ENCODE peak calls at places on chromosomes 5 and 9, in four cellular contexts. One of them, this sample, is unnamed.
A peak's percentile ranks its signal among the peaks of the same experiment; 100 is the strongest.

GRCh38 chr9:122263699-122264349 is 816 bp downstream of the RBM18 start:
- DNase-seq in gastrocnemius medialis: no peak
- DNase-seq in neural progenitor cell: no peak
- DNase-seq in transverse colon: no peak
- DNase-seq in this sample: no peak

GRCh38 chr9:118961857-118962256 is 407.4 kb downstream of the BRINP1 start:
- DNase-seq in gastrocnemius medialis: no peak
- DNase-seq in neural progenitor cell: peak; percentile 24
- DNase-seq in transverse colon: no peak
- DNase-seq in this sample: peak; percentile 3

GRCh38 chr5:159441441-159441840 is 111.2 kb upstream of the IL12B start:
- DNase-seq in gastrocnemius medialis: no peak
- DNase-seq in neural progenitor cell: peak; percentile 56
- DNase-seq in transverse colon: no peak
- DNase-seq in this sample: peak; percentile 62

GRCh38 chr9:101435601-101436079 is at the start of gene ALDOB:
- DNase-seq in gastrocnemius medialis: no peak
- DNase-seq in neural progenitor cell: no peak
- DNase-seq in transverse colon: no peak
- DNase-seq in this sample: no peak

GRCh38 chr5:68329554-68329953 is 114.0 kb downstream of the PIK3R1 start:
- DNase-seq in gastrocnemius medialis: no peak
- DNase-seq in neural progenitor cell: no peak
- DNase-seq in transverse colon: no peak
- DNase-seq in this sample: no peak

GRCh38 chr5:61949054-61949679 is 356.8 kb upstream of the KIF2A start:
- DNase-seq in gastrocnemius medialis: no peak
- DNase-seq in neural progenitor cell: no peak
- DNase-seq in transverse colon: no peak
- DNase-seq in this sample: no peak

GRCh38 chr5:175772747-175773533 is 98.4 kb upstream of the CPLX2 start:
- DNase-seq in gastrocnemius medialis: no peak
- DNase-seq in neural progenitor cell: peak; percentile 64
- DNase-seq in transverse colon: no peak
- DNase-seq in this sample: peak; percentile 70

GRCh38 chr9:27945386-27945785 is 372.1 kb upstream of the C9orf72 start:
- DNase-seq in gastrocnemius medialis: no peak
- DNase-seq in neural progenitor cell: no peak
- DNase-seq in transverse colon: no peak
- DNase-seq in this sample: no peak

GRCh38 chr5:124697482-124697881 is 49.0 kb downstream of the ZNF608 start:
- DNase-seq in gastrocnemius medialis: no peak
- DNase-seq in neural progenitor cell: no peak
- DNase-seq in transverse colon: no peak
- DNase-seq in this sample: no peak

GRCh38 chr5:71974622-71975021 is 132.7 kb upstream of the MAP1B start:
- DNase-seq in gastrocnemius medialis: no peak
- DNase-seq in neural progenitor cell: no peak
- DNase-seq in transverse colon: no peak
- DNase-seq in this sample: no peak

GRCh38 chr9:20832775-20833174 is 148.7 kb downstream of the FOCAD start:
- DNase-seq in gastrocnemius medialis: no peak
- DNase-seq in neural progenitor cell: no peak
- DNase-seq in transverse colon: no peak
- DNase-seq in this sample: no peak

GRCh38 chr9:133139246-133140173 is 18.5 kb upstream of the RALGDS start:
- DNase-seq in gastrocnemius medialis: no peak
- DNase-seq in neural progenitor cell: no peak
- DNase-seq in transverse colon: no peak
- DNase-seq in this sample: no peak

GRCh38 chr5:158875272-158875679 is 224.4 kb downstream of the EBF1 start:
- DNase-seq in gastrocnemius medialis: no peak
- DNase-seq in neural progenitor cell: no peak
- DNase-seq in transverse colon: no peak
- DNase-seq in this sample: no peak

GRCh38 chr5:10481241-10481932 is 39.7 kb downstream of the ROPN1L start:
- DNase-seq in gastrocnemius medialis: no peak
- DNase-seq in neural progenitor cell: peak; percentile 32
- DNase-seq in transverse colon: peak; percentile 20
- DNase-seq in this sample: peak; percentile 83

GRCh38 chr5:118060833-118061232 is 927.5 kb downstream of the DTWD2 start:
- DNase-seq in gastrocnemius medialis: no peak
- DNase-seq in neural progenitor cell: no peak
- DNase-seq in transverse colon: no peak
- DNase-seq in this sample: no peak

GRCh38 chr9:28301281-28301680 is 728.0 kb upstream of the C9orf72 start:
- DNase-seq in gastrocnemius medialis: no peak
- DNase-seq in neural progenitor cell: no peak
- DNase-seq in transverse colon: no peak
- DNase-seq in this sample: no peak

GRCh38 chr5:65812648-65813047 is 90.6 kb downstream of the NLN start:
- DNase-seq in gastrocnemius medialis: no peak
- DNase-seq in neural progenitor cell: no peak
- DNase-seq in transverse colon: peak; percentile 75
- DNase-seq in this sample: no peak

GRCh38 chr9:132193227-132194110 is 31.6 kb downstream of the NTNG2 start:
- DNase-seq in gastrocnemius medialis: no peak
- DNase-seq in neural progenitor cell: no peak
- DNase-seq in transverse colon: no peak
- DNase-seq in this sample: no peak

GRCh38 chr5:150129813-150130492 is 25.7 kb downstream of the PDGFRB start:
- DNase-seq in gastrocnemius medialis: peak; percentile 44
- DNase-seq in neural progenitor cell: peak; percentile 80
- DNase-seq in transverse colon: peak; percentile 79
- DNase-seq in this sample: peak; percentile 93

GRCh38 chr9:135993840-135994776 is 32.9 kb upstream of the UBAC1 start:
- DNase-seq in gastrocnemius medialis: no peak
- DNase-seq in neural progenitor cell: peak; percentile 56
- DNase-seq in transverse colon: no peak
- DNase-seq in this sample: peak; percentile 76

GRCh38 chr5:147504001-147504400 is 5.9 kb downstream of the DPYSL3 start:
- DNase-seq in gastrocnemius medialis: no peak
- DNase-seq in neural progenitor cell: no peak
- DNase-seq in transverse colon: no peak
- DNase-seq in this sample: no peak

GRCh38 chr5:137220523-137220927 is 278.6 kb downstream of the SPOCK1 start:
- DNase-seq in gastrocnemius medialis: no peak
- DNase-seq in neural progenitor cell: peak; percentile 70
- DNase-seq in transverse colon: no peak
- DNase-seq in this sample: peak; percentile 40

GRCh38 chr9:92278117-92278516 is 15.4 kb downstream of the IARS1 start:
- DNase-seq in gastrocnemius medialis: no peak
- DNase-seq in neural progenitor cell: no peak
- DNase-seq in transverse colon: no peak
- DNase-seq in this sample: no peak

GRCh38 chr9:92704528-92704927 is 34.6 kb upstream of the IPPK start:
- DNase-seq in gastrocnemius medialis: no peak
- DNase-seq in neural progenitor cell: no peak
- DNase-seq in transverse colon: no peak
- DNase-seq in this sample: no peak

GRCh38 chr9:13140843-13141592 is 138.5 kb downstream of the MPDZ start:
- DNase-seq in gastrocnemius medialis: peak; percentile 13
- DNase-seq in neural progenitor cell: no peak
- DNase-seq in transverse colon: no peak
- DNase-seq in this sample: no peak

GRCh38 chr5:125668904-125669303 is 754.3 kb upstream of the GRAMD2B start:
- DNase-seq in gastrocnemius medialis: no peak
- DNase-seq in neural progenitor cell: peak; percentile 78
- DNase-seq in transverse colon: peak; percentile 28
- DNase-seq in this sample: peak; percentile 18

GRCh38 chr9:129501771-129502324 is 119.1 kb downstream of the C9orf50 start:
- DNase-seq in gastrocnemius medialis: no peak
- DNase-seq in neural progenitor cell: no peak
- DNase-seq in transverse colon: no peak
- DNase-seq in this sample: peak; percentile 28

GRCh38 chr5:139439013-139439903 is at the start of gene DNAJC18:
- DNase-seq in gastrocnemius medialis: peak; percentile 94
- DNase-seq in neural progenitor cell: peak; percentile 97
- DNase-seq in transverse colon: peak; percentile 95
- DNase-seq in this sample: peak; percentile 97

GRCh38 chr5:43396762-43397304 is 15.4 kb downstream of the CCL28 start:
- DNase-seq in gastrocnemius medialis: no peak
- DNase-seq in neural progenitor cell: peak; percentile 3
- DNase-seq in transverse colon: peak; percentile 45
- DNase-seq in this sample: peak; percentile 45

GRCh38 chr5:125890387-125890955 is 532.7 kb upstream of the GRAMD2B start:
- DNase-seq in gastrocnemius medialis: no peak
- DNase-seq in neural progenitor cell: no peak
- DNase-seq in transverse colon: no peak
- DNase-seq in this sample: no peak

DNA sequence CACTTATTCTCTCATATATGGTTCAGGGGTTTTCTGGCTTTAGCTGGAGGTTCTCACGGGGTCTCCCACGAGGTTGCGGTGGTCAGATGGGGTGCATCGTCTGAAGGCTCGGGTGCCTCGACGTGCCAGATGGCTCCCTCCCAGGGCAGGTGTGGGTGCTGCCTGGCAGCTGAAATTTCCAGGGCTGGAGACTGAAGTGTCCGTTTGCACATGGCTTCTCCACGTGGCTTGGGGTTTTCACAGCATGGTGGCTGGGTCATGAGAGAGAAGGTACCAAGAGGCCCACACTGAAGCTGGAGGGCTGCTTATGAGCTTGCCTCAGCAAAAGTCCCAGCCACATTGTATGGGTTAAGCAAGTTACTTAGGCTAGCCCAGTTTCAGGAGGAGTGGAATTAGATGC is 218.6 kb downstream of the AGTPBP1 start:
- DNase-seq in gastrocnemius medialis: no peak
- DNase-seq in neural progenitor cell: no peak
- DNase-seq in transverse colon: no peak
- DNase-seq in this sample: peak; percentile 32
- H3K4me3 ChIP-seq in gastrocnemius medialis: peak overlapping the region; percentile 51
- H3K4me3 ChIP-seq in neural progenitor cell: peak overlapping the region; percentile 54
- H3K4me3 ChIP-seq in transverse colon: no peak overlapping the region
- H3K4me3 ChIP-seq in this sample: peak overlapping the region; percentile 61

GRCh38 chr5:127288676-127289075 is 1.9 kb upstream of the MEGF10 start:
- DNase-seq in gastrocnemius medialis: no peak
- DNase-seq in neural progenitor cell: no peak
- DNase-seq in transverse colon: no peak
- DNase-seq in this sample: no peak
- H3K27me3 ChIP-seq in gastrocnemius medialis: no peaks in the 10 kb centered on the region
- H3K27me3 ChIP-seq in neural progenitor cell: peaks cover 29% of the 10 kb centered on the region
- H3K27me3 ChIP-seq in transverse colon: peaks cover 33% of the 10 kb centered on the region
- H3K27me3 ChIP-seq in this sample: no peaks in the 10 kb centered on the region

GRCh38 chr5:59458321-59458720 is 435.2 kb downstream of the PDE4D start:
- DNase-seq in gastrocnemius medialis: no peak
- DNase-seq in neural progenitor cell: no peak
- DNase-seq in transverse colon: no peak
- DNase-seq in this sample: no peak
- H3K36me3 ChIP-seq in gastrocnemius medialis: no peaks in the 10 kb centered on the region
- H3K36me3 ChIP-seq in neural progenitor cell: no peaks in the 10 kb centered on the region
- H3K36me3 ChIP-seq in transverse colon: no peaks in the 10 kb centered on the region
- H3K36me3 ChIP-seq in this sample: no peaks in the 10 kb centered on the region

DNA sequence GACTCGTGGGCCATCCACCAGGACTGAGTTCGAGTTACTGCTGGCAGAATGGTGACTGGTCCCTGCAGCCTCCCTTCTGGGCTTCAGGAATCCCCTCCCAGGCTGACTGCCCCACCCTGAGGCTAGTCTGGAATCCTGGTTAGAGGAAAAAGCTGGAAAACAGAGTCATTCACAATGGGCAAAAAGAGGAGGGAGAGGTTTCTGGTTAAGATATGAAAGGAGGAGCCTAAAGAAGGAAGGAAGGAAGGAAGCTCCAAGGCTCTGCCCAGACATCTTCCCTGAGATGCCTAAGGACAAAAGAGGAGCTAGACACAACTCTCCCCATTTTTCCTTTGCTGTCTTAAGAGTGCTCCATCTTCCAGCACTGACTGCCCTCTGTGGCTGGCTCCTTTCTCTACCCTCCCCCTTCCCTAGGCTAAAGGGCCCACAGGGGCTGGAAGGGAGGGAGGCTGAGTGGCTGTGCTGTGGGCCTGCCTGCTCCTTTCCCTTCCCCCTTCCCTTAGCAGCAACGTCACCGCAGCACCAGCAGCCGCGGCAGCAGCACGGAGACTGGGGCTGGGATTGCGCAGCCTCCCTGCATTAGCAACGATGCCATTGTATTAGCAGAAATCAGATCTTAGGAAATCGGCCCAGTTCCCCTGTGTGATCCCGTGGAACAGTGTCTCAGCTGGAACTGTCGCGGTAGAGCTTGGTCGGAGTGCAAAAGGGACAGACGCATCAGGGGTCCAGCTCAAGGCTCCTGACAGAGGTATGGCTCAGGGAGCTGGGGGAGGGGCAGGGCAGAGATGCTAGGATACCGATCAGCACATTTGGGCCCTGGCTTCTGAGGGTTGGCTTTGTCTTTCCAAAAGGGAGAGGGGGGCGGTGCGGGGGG is 48.7 kb downstream of the RUSC2 start:
- DNase-seq in gastrocnemius medialis: no peak
- DNase-seq in neural progenitor cell: peak; percentile 76
- DNase-seq in transverse colon: peak; percentile 54
- DNase-seq in this sample: peak; percentile 77
- H3K4me3 ChIP-seq in gastrocnemius medialis: peak overlapping the region; percentile 14
- H3K4me3 ChIP-seq in neural progenitor cell: peak overlapping the region; percentile 48
- H3K4me3 ChIP-seq in transverse colon: peak overlapping the region; percentile 4
- H3K4me3 ChIP-seq in this sample: peak overlapping the region; percentile 38

DNA sequence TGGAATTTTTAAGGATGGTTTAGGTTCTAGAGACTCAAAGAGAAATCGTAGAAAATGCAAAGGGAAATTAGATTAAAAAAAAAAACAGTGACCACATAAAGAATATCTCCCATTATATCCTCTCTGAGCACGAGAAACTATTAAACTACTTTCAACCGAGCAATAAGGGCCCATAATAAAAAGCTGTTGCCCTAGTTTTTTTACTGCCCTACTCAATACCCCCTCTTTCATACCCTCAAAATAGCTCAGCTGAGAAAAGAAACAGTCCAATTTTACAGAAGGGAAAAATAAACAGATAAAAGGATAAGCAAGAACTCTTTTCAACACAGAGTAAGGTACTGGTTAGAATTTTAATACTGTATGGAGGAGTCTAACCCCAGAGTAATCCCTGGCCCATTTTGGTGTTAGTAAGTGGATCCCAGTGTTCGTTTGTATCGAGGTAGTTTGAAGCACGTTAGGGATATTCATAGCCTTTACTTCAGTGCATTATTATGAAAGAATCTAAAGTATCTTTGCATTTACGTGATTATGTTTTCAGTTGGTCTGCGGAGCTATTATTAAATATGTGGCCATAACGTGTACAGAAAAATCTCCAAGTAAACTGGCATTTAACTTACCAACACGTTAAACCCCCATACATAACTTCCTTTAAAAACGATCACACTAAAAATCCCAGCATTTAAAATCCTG is 980 bp upstream of the RHOBTB3 start:
- DNase-seq in gastrocnemius medialis: no peak
- DNase-seq in neural progenitor cell: no peak
- DNase-seq in transverse colon: no peak
- DNase-seq in this sample: no peak
- H3K27me3 ChIP-seq in gastrocnemius medialis: no peaks in the 10 kb centered on the region
- H3K27me3 ChIP-seq in neural progenitor cell: peaks cover 76% of the 10 kb centered on the region
- H3K27me3 ChIP-seq in transverse colon: no peaks in the 10 kb centered on the region
- H3K27me3 ChIP-seq in this sample: peaks cover 42% of the 10 kb centered on the region

GRCh38 chr9:35711501-35712428 is 20.2 kb downstream of the TLN1 start:
- DNase-seq in gastrocnemius medialis: no peak
- DNase-seq in neural progenitor cell: no peak
- DNase-seq in transverse colon: no peak
- DNase-seq in this sample: no peak
- H3K36me3 ChIP-seq in gastrocnemius medialis: peaks cover 3% of the 10 kb centered on the region
- H3K36me3 ChIP-seq in neural progenitor cell: no peaks in the 10 kb centered on the region
- H3K36me3 ChIP-seq in transverse colon: peaks cover 85% of the 10 kb centered on the region
- H3K36me3 ChIP-seq in this sample: peaks cover 64% of the 10 kb centered on the region

This sample was measured in H7.